ENCODE peak calls at places on chromosomes 16 and 17, in five cellular contexts. K is EH; F is stimulated activated CD4-positive, alpha-beta T cell treated with anti-CD3 and anti-CD28 coated beads, Interleukin-1b, Interleukin-23, amount 100 ng/mL, for 1 hour; Q is hypothalamus; C is cardiac muscle cell. A is an unnamed sample.

GRCh38 chr17:77436481-77436880 is 295.7 kb downstream of the SEC14L1 start:
- DNase-seq in Q (no peak), C (no peak), F (no peak), K (no peak), A (no peak)

GRCh38 chr17:4407851-4408250 is 25.9 kb upstream of the SPNS3 start:
- DNase-seq in K (peak; percentile 6), F (no peak), C (peak; percentile 21), Q (no peak), A (no peak)

GRCh38 chr17:46796524-46796923 is 22.0 kb downstream of the WNT3 start:
- DNase-seq in K (no peak), C (no peak), Q (no peak), F (no peak), A (no peak)

GRCh38 chr17:72205357-72205756 is 84.5 kb downstream of the SOX9 start:
- DNase-seq in Q (peak; percentile 69), F (no peak), C (no peak), K (no peak), A (no peak)

GRCh38 chr17:8472663-8473062 is 37.0 kb downstream of the NDEL1 start:
- DNase-seq in F (no peak), Q (no peak), K (no peak), C (no peak), A (no peak)

GRCh38 chr17:15944720-15945492 is at the start of gene ADORA2B:
- DNase-seq in C (peak; percentile 89), Q (peak; percentile 18), K (peak; percentile 78), F (peak; percentile 30), A (peak; percentile 20)

GRCh38 chr16:12518238-12519004 is 285.3 kb downstream of the CPPED1 start:
- DNase-seq in Q (no peak), K (no peak), C (no peak), F (no peak), A (no peak)

GRCh38 chr16:31868701-31869167 is 4.9 kb upstream of the ZNF267 start:
- DNase-seq in K (peak; percentile 75), Q (peak; percentile 62), F (peak; percentile 75), C (peak; percentile 81), A (peak; percentile 64)

GRCh38 chr17:75524971-75525805 is at the start of gene LLGL2:
- DNase-seq in Q (peak; percentile 43), C (peak; percentile 60), K (peak; percentile 72), F (peak; percentile 63), A (peak; percentile 28)

GRCh38 chr16:82945420-82946096 is 318.8 kb downstream of the CDH13 start:
- DNase-seq in F (no peak), C (peak; percentile 8), K (peak; percentile 25), Q (no peak), A (no peak)

GRCh38 chr16:66483689-66484452 is 56.8 kb downstream of the BEAN1 start:
- DNase-seq in Q (peak; percentile 62), C (peak; percentile 83), K (peak; percentile 73), F (peak; percentile 51), A (peak; percentile 42)

GRCh38 chr17:69581061-69581955 is 166.8 kb downstream of the MAP2K6 start:
- DNase-seq in F (no peak), K (no peak), C (no peak), Q (no peak), A (no peak)

GRCh38 chr16:66840883-66841282 is 3.3 kb upstream of the CA7 start:
- DNase-seq in C (no peak), K (no peak), Q (no peak), F (no peak), A (no peak)

GRCh38 chr17:39229274-39229913 is 3.6 kb upstream of the STAC2 start:
- DNase-seq in K (peak; percentile 52), C (peak; percentile 80), Q (no peak), F (no peak), A (no peak)

GRCh38 chr16:85326794-85327181 is 214.5 kb upstream of the CIBAR2 start:
- DNase-seq in K (no peak), C (no peak), Q (no peak), F (no peak), A (no peak)

GRCh38 chr17:17694229-17695081 is 13.2 kb downstream of the RAI1 start:
- DNase-seq in C (peak; percentile 66), K (peak; percentile 71), Q (peak; percentile 79), F (peak; percentile 42), A (peak; percentile 64)

GRCh38 chr17:72433797-72434196 is 313.0 kb downstream of the SOX9 start:
- DNase-seq in Q (no peak), C (no peak), F (no peak), K (no peak), A (no peak)

GRCh38 chr16:21186326-21186691 is 25.1 kb downstream of the ZP2 start:
- DNase-seq in K (no peak), Q (no peak), C (no peak), F (no peak), A (no peak)

GRCh38 chr16:67922740-67923139 is 8.9 kb downstream of the CTRL start:
- DNase-seq in F (no peak), Q (no peak), C (no peak), K (no peak), A (no peak)

GRCh38 chr17:78450696-78451344 is 72.4 kb downstream of the PGS1 start:
- DNase-seq in F (no peak), C (no peak), Q (no peak), K (no peak), A (no peak)

GRCh38 chr16:70687671-70688265 is 1.9 kb upstream of the MTSS2 start:
- DNase-seq in C (no peak), Q (no peak), F (no peak), K (no peak), A (no peak)

A was measured in activated naive CD4-positive, alpha-beta T cell.